ENCODE peak calls at places on chromosomes 7 and 10, in nine cellular contexts. K is lower lobe of right lung, E is transverse colon, N is adrenal gland, F is HFF-Myc, W is left ventricle myocardium inferior, D is GM12865, R is thoracic aorta, S is colonic mucosa. A is an unnamed sample.

GRCh38 chr10:101758858-101759257 is 17.1 kb downstream of the FGF8 start:
- DNase-seq in K (no peak), E (no peak), N (no peak), F (no peak), W (no peak), D (no peak), R (no peak), S (no peak), A (no peak)

GRCh38 chr7:91034459-91035368 is 229.5 kb upstream of the FZD1 start:
- DNase-seq in K (no peak), E (peak), N (peak), F (peak), W (no peak), D (peak), R (no peak), S (peak), A (peak)

GRCh38 chr7:24959735-24960485 is 20.1 kb downstream of the OSBPL3 start:
- DNase-seq in K (no peak), E (no peak), N (no peak), F (no peak), W (no peak), D (no peak), R (no peak), S (no peak), A (no peak)

GRCh38 chr7:7970620-7971307 is 2.2 kb downstream of the GLCCI1 start:
- DNase-seq in K (no peak), E (no peak), N (no peak), F (no peak), W (no peak), D (peak), R (no peak), S (peak), A (no peak)

GRCh38 chr10:126663880-126664279 is 6.6 kb downstream of the C10orf90 start:
- DNase-seq in K (no peak), E (no peak), N (no peak), F (no peak), W (no peak), D (no peak), R (no peak), S (no peak), A (peak)

GRCh38 chr10:36455481-36456119 is 669.8 kb upstream of the ANKRD30A start:
- DNase-seq in K (no peak), E (no peak), N (no peak), F (no peak), W (no peak), D (no peak), R (no peak), S (no peak), A (no peak)

GRCh38 chr7:155312653-155313052 is 15.0 kb downstream of the INSIG1 start:
- DNase-seq in K (no peak), E (no peak), N (no peak), F (no peak), W (no peak), D (no peak), R (no peak), S (no peak), A (no peak)

GRCh38 chr10:35640474-35640873 is 1.6 kb downstream of the FZD8 start:
- DNase-seq in K (peak), E (peak), N (peak), F (no peak), W (peak), D (peak), R (peak), S (peak), A (peak)

GRCh38 chr10:112221545-112221944 is 38.0 kb upstream of the GPAM start:
- DNase-seq in K (no peak), E (no peak), N (no peak), F (no peak), W (no peak), D (no peak), R (no peak), S (no peak), A (no peak)

GRCh38 chr7:80521809-80522208 is 9.9 kb upstream of the GNAT3 start:
- DNase-seq in K (no peak), E (no peak), N (no peak), F (no peak), W (no peak), D (no peak), R (no peak), S (no peak), A (no peak)

GRCh38 chr7:23544913-23545354 is 13.2 kb upstream of the TRA2A start:
- DNase-seq in K (no peak), E (no peak), N (no peak), F (peak), W (no peak), D (peak), R (no peak), S (no peak), A (no peak)

GRCh38 chr7:81190997-81191747 is 272.3 kb upstream of the SEMA3C start:
- DNase-seq in K (no peak), E (no peak), N (no peak), F (no peak), W (no peak), D (no peak), R (no peak), S (no peak), A (no peak)

GRCh38 chr7:20146461-20146860 is 70.7 kb downstream of the MACC1 start:
- DNase-seq in K (no peak), E (no peak), N (no peak), F (no peak), W (no peak), D (no peak), R (no peak), S (no peak), A (no peak)

GRCh38 chr10:60868946-60869345 is 75.0 kb downstream of the RHOBTB1 start:
- DNase-seq in K (no peak), E (no peak), N (no peak), F (no peak), W (no peak), D (no peak), R (no peak), S (no peak), A (no peak)

GRCh38 chr10:60872451-60872850 is 71.5 kb downstream of the RHOBTB1 start:
- DNase-seq in K (no peak), E (no peak), N (no peak), F (no peak), W (no peak), D (no peak), R (no peak), S (no peak), A (no peak)

GRCh38 chr10:60871215-60871614 is 72.8 kb downstream of the RHOBTB1 start:
- DNase-seq in K (no peak), E (no peak), N (no peak), F (no peak), W (no peak), D (no peak), R (no peak), S (no peak), A (no peak)

GRCh38 chr10:60870803-60871202 is 73.2 kb downstream of the RHOBTB1 start:
- DNase-seq in K (no peak), E (no peak), N (no peak), F (no peak), W (no peak), D (no peak), R (no peak), S (no peak), A (no peak)

DNA sequence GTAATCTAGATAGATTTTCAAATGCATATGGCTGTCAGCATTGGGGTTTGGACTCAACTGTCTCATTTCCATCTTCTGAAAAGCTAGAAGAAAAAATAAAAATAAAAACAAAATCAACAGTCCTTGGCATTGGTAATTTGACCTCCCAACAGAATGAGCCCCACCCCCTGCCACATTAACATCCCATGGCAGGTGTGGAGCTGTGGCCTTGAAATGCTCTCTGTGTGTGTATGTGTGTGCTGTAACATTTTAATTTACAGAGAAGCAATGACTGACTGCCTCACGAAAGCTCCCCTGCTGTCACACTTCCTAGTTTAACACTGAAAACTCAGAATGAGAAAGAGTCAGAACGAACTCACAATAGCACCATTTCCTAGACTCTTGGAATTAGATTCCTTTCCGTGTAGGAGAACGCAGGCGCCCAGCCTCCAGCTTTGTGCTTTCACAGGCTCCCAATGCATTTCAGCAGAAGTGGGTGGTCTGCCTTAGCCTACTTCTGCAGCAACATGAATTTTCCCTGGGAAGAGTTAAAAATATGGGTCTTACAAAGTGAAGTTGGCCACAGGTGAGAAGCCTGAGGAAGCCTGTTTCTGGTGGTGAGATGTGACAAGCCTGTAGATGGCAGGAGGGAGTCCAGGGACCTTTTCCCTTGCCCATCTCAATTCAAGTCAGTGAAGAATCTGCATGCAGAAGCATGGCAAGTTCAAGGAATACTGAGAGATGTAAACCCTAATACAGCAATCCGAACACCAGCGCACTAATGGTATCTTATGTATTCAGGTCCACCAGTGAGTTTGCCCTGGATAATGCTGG is 73.9 kb downstream of the RHOBTB1 start:
- DNase-seq in K (no peak), E (no peak), N (no peak), F (no peak), W (no peak), D (no peak), R (no peak), S (no peak), A (no peak)
- TF ChIP-seq CTCF in K (no peak), E (no peak), N (no peak), F (peak), W (peak), D (no peak), R (no peak), S (no peak), A (no peak)

DNA sequence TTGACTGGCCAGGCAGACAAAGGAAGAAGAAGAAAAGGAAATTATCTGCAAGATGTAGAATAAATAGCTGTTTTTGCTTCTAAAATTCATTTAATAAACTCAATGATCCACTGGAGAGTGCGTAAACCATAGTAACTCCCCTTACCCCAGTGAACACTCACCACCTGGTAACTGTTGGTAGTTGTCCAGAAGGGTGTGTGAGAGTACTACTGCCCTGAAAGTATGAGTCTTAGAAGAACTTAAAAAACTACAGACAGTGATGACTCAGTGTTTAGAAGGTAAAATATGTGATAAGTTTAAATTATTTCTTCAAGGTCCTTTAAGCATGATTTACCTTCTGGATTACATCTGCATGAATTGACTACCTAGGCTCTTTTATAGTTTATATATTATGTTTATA is 53.0 kb upstream of the SEMA3A start:
- DNase-seq in K (no peak), E (no peak), N (no peak), F (no peak), W (no peak), D (peak), R (no peak), S (no peak), A (no peak)
- TF ChIP-seq CTCF in K (no peak), E (no peak), N (no peak), F (peak), W (no peak), D (no peak), R (no peak), S (no peak), A (no peak)

DNA sequence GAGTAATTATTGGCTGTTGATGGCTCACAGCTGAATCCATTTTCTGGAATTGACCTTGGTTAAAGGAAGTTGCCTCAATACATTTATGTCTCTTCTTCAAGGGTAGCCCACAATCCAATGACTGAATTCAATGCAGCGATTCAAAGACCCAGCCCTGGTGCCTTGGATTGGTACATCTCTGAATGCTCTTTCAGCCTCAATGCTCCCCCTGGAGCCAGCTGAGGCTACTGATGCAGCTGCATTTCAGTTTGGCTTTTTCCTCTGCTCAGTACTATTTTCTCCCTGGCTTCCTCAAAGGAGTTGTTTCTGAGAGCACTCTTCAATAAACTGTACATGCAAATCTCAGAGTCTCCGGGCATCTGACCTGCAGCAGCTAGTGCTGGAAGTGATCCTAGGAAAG is 633 bp upstream of the EBLN1 start:
- DNase-seq in K (no peak), E (no peak), N (no peak), F (no peak), W (no peak), D (no peak), R (no peak), S (no peak), A (no peak)
- TF ChIP-seq CTCF in K (no peak), E (no peak), N (no peak), F (no peak), W (peak), D (no peak), R (no peak), S (no peak), A (no peak)

DNA sequence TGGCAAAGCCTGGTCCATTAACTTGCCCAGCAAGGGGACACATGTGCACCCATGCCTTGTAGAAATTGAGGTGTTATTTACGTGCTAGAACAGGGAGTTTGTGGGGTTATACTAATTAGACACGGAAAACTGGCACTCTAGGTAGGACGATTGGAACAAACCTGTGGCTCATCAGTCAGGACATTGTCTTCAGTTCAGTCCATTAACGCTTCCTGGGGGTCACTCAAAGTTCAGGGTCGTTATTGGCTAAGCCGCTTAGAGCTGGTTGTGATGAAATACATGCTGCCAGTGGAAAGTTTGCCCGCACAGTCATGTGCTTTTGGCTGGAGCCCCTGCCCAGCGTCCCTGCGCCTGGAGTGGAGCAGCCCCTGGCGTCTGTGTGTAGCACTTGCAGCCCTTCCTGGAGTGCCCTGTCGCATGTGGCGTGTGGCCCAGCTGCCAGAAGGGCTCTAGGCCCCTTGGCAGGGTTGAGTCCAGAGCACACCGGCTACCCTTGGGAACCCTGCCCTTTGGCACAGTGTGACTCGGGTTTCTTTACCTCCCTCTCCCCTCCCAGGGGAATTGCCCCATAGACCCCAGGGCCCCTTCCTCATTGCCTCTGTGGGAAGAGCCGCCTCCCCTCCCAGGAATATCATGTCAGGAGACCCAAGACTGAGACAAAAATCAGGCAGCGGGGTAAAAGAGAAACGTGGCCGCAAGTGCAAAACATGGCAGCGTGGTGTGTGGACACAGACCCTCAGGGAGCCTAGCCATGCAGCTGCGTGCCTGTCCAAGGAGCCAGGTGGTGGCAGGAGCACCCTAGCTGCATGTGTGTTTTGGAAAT is 9.8 kb downstream of the ZNF775 start:
- DNase-seq in K (peak), E (peak), N (peak), F (no peak), W (peak), D (no peak), R (no peak), S (peak), A (peak)
- TF ChIP-seq CTCF in K (peak), E (peak), N (peak), F (peak), W (peak), D (peak), R (peak), S (peak), A (peak)

DNA sequence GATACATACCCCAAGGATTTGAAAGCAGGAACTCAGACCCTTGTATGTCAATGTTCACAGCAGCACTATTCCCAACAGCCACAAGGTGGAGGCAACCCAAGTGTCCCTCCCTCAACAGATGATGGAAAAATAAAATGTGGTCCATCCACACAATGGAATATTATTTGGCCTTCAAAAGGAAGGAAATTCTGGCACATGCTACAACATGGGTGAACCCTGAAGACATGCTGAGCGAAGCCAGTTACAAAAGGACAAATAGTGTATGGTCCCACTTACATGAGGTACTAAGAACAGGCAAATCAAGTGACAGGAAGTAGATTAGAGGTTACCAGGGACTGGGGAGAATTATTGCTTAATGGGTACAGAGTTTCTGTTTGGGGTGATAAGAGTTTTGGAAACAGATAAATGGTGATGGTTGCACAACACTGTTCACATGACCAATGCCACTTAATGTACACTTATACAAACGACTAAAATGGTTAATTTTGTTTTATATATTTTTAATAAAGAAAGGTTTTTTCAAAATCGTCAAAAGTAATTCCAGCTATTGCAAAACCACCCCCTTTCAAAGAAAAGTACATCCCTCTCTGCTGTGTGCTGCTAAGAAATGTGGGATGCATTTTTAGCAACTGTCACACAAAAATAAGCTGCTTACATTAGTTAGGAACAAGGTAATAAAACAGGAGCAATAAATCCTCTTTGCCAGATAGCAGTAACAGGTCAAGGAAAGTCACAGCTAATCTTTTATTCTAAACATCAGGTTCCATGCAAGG is 85.7 kb downstream of the GRB10 start:
- DNase-seq in K (no peak), E (no peak), N (no peak), F (no peak), W (no peak), D (no peak), R (no peak), S (no peak), A (no peak)
- TF ChIP-seq CTCF in K (peak), E (peak), N (peak), F (peak), W (peak), D (peak), R (peak), S (peak), A (no peak)

DNA sequence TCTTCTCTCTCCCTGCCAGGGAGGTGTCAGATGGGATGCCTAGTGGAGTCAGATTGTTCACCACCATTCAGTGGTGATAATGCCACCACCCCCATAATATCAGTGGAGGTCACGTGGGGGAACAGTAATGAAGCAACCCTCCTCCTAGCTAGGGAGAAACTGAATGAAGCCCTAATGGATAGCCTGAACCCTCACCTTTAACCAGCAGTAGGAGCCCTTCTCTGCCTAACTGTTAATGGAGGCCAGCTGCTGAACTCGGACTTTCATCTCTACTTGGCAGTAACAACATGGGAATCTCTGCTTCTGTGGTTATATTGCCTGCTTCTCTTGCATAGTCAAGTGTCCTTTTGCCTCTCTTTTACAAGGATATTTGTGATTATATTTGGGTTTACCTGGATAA is 1097.9 kb downstream of the REEP3 start:
- DNase-seq in K (no peak), E (no peak), N (no peak), F (no peak), W (no peak), D (no peak), R (no peak), S (no peak), A (no peak)
- TF ChIP-seq CTCF in K (no peak), E (no peak), N (no peak), F (no peak), W (no peak), D (no peak), R (no peak), S (no peak), A (no peak)

A was measured in thyroid gland.